ENCODE peak calls at places on chromosome 5, in eight cellular contexts. I is AG10803, U is HL-60, S is BJ, Q is adrenal gland, T is foreskin fibroblast, J is lower lobe of right lung, R is fibroblast of lung. C is an unnamed sample.

GRCh38 chr5:140710899-140711552 is 10.8 kb downstream of the ZMAT2 start:
- DNase-seq in U (peak), T (peak), I (peak), R (peak), Q (peak), S (peak), J (peak), C (peak)

GRCh38 chr5:56099346-56099745 is 104.6 kb upstream of the IL6ST start:
- DNase-seq in I (peak), J (no peak), U (no peak), T (peak), Q (no peak), R (peak), S (peak), C (no peak)

GRCh38 chr5:16617272-16617973 is 626 bp upstream of the RETREG1 start:
- DNase-seq in U (no peak), Q (no peak), R (no peak), S (no peak), J (no peak), T (no peak), I (no peak), C (no peak)

GRCh38 chr5:14714706-14715105 is 50.2 kb downstream of the OTULIN start:
- DNase-seq in R (no peak), J (no peak), Q (no peak), S (no peak), U (no peak), I (no peak), T (peak), C (no peak)

GRCh38 chr5:63760965-63761364 is 201.3 kb downstream of the HTR1A start:
- DNase-seq in U (no peak), J (no peak), I (no peak), T (no peak), S (no peak), Q (no peak), R (no peak), C (no peak)

GRCh38 chr5:174315471-174315870 is 270.0 kb downstream of the NSG2 start:
- DNase-seq in S (no peak), Q (no peak), R (no peak), T (no peak), U (no peak), J (no peak), I (no peak), C (no peak)

GRCh38 chr5:1136814-1137213 is 25.0 kb upstream of the SLC12A7 start:
- DNase-seq in I (no peak), S (no peak), Q (no peak), T (no peak), R (no peak), U (no peak), J (no peak), C (no peak)

GRCh38 chr5:158364367-158364766 is 505.4 kb upstream of the CLINT1 start:
- DNase-seq in R (no peak), T (no peak), I (no peak), S (no peak), U (no peak), Q (no peak), J (no peak), C (no peak)

GRCh38 chr5:174190073-174190675 is 144.7 kb downstream of the NSG2 start:
- DNase-seq in S (no peak), U (no peak), I (no peak), R (no peak), T (no peak), J (no peak), Q (no peak), C (no peak)

GRCh38 chr5:160312139-160312959 is at the start of gene CCNJL:
- DNase-seq in R (peak), Q (peak), T (peak), S (no peak), U (no peak), J (peak), I (no peak), C (no peak)

GRCh38 chr5:143338658-143339366 is 64.7 kb downstream of the NR3C1 start:
- DNase-seq in I (peak), T (peak), S (no peak), Q (no peak), U (no peak), J (no peak), R (peak), C (no peak)

DNA sequence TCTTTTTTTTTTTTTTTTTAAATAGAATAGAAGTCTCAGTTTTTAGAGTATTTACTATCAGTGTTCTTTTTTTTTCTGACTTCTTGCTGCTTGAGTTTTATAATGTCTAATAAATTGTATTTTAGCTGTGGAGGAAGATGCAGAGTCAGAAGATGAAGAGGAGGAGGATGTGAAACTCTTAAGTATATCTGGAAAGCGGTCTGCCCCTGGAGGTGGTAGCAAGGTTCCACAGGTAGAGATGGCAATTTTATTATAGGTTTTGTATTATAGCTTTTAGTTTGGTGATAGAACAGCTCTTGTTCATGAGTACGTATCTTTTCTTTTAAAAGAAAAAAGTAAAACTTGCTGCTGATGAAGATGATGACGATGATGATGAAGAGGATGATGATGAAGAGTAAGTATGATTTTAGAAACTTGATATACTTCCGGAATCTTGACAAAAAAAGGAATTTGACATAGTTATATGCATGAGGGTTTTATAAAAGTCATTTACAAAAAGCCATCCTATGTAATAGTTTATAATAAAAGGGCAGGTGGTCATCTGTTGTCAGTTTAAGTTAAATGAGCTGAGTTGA is 5.0 kb downstream of the NPM1 start:
- DNase-seq in R (no peak), Q (no peak), U (no peak), S (no peak), T (no peak), I (no peak), J (no peak), C (no peak)
- TF ChIP-seq CTCF in R (no peak), Q (no peak), U (no peak), S (no peak), T (no peak), I (no peak), J (no peak), C (no peak)

GRCh38 chr5:119347574-119347973 is 8.2 kb upstream of the TNFAIP8 start:
- DNase-seq in J (no peak), T (no peak), I (no peak), Q (no peak), U (no peak), S (no peak), R (no peak), C (no peak)
- H3K4me3 ChIP-seq in J (no peak), T (no peak), I (no peak), Q (no peak), U (no peak), S (no peak), R (no peak), C (no peak)

DNA sequence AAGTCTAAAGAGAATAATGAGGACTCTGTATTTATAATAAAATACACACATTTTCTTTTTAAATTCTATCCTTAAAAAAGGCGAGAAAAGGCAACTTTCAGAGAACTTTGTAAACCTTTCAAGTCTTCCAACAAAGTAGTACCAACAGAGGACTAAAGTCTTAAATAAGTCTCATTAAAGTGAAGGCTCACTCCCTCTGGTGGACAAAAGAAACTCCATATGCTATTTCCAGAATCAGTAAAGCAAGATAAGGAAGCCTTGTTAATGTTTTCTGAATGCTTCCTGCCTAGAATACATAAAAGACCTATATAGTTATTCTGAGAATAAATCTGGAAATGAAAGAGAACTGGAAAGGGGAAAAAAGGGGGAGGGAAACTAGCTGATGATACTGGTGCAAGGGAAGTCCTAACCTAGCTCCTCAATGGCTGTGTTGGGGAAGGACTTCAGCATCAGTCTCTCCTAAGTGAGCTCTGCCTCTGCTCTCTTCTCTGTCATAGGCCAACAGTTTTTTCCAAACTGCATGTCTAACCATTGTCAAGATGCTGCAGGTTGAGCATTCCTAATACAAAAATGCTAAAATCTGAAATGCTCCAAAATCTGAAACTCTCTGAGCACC is 7.2 kb downstream of the HMGCS1 start:
- DNase-seq in R (peak), U (peak), T (peak), I (peak), Q (no peak), S (no peak), J (no peak), C (no peak)
- TF ChIP-seq CTCF in R (peak), U (peak), T (peak), I (peak), Q (peak), S (peak), J (peak), C (peak)

GRCh38 chr5:109739741-109740140 is 50.0 kb downstream of the MAN2A1 start:
- DNase-seq in U (no peak), T (peak), Q (no peak), R (peak), S (no peak), J (no peak), I (no peak), C (peak)
- H3K4me3 ChIP-seq in U (no peak), T (no peak), Q (no peak), R (no peak), S (no peak), J (no peak), I (no peak), C (no peak)

DNA sequence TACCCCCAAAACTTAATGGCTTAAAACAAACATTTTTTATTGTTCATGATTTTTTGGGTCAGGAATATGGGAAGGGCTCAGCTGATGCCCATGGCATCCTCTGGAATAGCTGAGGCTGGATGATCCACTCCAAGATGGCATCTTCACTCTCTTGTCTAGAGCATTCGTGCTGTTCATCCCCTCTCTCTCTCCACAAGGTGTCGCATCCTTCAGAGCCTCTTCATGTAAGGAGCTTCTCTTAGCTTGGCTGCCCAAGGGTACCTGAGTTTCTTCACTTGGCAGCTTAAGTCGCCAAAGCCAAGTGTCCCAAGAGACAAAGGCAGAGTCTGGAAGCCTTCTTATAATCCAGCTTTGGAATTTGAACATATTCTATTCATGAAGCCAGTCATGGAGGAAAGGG is 294.7 kb downstream of the CHSY3 start:
- DNase-seq in R (peak), T (peak), J (no peak), U (no peak), S (no peak), I (peak), Q (no peak), C (peak)
- TF ChIP-seq CTCF in R (no peak), T (peak), J (no peak), U (no peak), S (peak), I (peak), Q (no peak), C (peak)

GRCh38 chr5:132256783-132257130 is 739 bp upstream of the PDLIM4 start:
- DNase-seq in U (no peak), I (no peak), Q (no peak), S (no peak), R (no peak), T (no peak), J (no peak), C (no peak)

GRCh38 chr5:132259061-132259851 is 1.8 kb downstream of the PDLIM4 start:
- DNase-seq in I (peak), Q (peak), U (no peak), S (peak), T (peak), J (no peak), R (peak), C (peak)

GRCh38 chr5:132257131-132258101 is at the start of gene PDLIM4:
- DNase-seq in Q (peak), R (peak), T (no peak), U (no peak), I (no peak), J (no peak), S (no peak), C (no peak)

GRCh38 chr5:132260051-132260450 is 2.6 kb downstream of the PDLIM4 start:
- DNase-seq in Q (peak), J (no peak), S (no peak), U (no peak), I (no peak), R (peak), T (peak), C (no peak)

DNA sequence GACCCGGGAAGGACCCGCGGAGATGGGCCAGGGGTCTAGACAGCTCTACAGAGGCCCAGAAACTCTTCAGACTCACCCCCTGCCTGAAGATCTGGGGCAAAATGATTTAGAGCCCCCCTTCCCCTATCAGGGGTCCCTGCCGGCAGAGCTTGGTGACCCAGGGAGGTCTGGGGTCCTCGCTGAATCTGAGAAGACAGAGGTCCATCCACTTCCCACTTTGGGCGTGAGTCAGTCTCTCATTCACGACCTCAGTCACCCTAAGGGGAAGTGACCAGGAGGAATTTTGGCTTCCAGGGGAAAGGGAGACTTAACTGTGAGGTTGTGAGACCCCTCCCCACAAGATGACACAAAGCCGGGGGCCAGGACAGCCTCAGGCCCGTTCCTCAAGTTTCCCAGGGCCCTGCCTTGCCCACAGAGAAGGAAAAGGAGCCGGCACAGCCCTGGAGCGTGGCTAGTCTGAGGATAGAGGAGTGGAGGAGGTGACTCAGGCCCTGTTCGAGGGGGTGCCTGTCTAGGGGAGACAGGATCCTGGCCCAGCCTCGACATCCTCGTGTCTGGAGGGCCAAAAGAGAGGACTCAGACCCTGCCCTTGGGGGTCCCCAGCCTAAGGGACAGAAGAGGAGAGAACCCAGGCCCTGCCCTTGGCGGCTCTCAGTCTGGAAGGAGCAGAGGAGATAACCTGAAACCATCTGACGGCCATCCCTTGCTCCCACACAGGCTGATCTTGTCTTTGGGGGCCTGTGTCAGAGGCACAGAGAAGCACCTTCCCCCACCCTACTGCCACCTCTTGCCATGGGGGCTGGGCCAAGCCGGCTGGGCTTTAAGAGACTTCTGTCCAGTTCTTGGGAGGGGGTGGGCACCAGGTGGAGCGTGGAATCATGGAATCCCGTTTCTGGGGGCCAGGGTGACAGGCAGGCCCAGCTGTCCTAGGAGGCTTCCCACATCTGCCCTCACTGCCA is 885 bp downstream of the PDLIM4 start:
- DNase-seq in U (no peak), S (no peak), J (no peak), R (peak), Q (peak), I (peak), T (peak), C (no peak)
- H3K4me3 ChIP-seq in U (no peak), S (peak), J (peak), R (peak), Q (no peak), I (peak), T (peak), C (peak)

GRCh38 chr5:147176422-147176821 is 58.4 kb upstream of the STK32A start:
- DNase-seq in S (no peak), J (no peak), I (no peak), T (no peak), Q (no peak), U (no peak), R (no peak), C (no peak)

GRCh38 chr5:147170603-147171002 is 64.2 kb upstream of the STK32A start:
- DNase-seq in U (no peak), T (no peak), I (no peak), Q (peak), R (no peak), J (no peak), S (no peak), C (no peak)

GRCh38 chr5:147177125-147177840 is 57.5 kb upstream of the STK32A start:
- DNase-seq in U (no peak), Q (no peak), J (no peak), T (peak), I (peak), S (no peak), R (no peak), C (no peak)

GRCh38 chr5:147175516-147176097 is 59.2 kb upstream of the STK32A start:
- DNase-seq in S (no peak), U (no peak), Q (no peak), R (no peak), J (no peak), T (no peak), I (no peak), C (no peak)

GRCh38 chr5:147174671-147175070 is 60.2 kb upstream of the STK32A start:
- DNase-seq in J (no peak), I (no peak), T (no peak), Q (no peak), U (no peak), S (no peak), R (no peak), C (no peak)
- TF ChIP-seq CTCF in J (no peak), I (no peak), T (no peak), Q (no peak), U (no peak), S (no peak), R (no peak), C (no peak)

C was measured in HFF-Myc.